ENCODE peak calls at places on chromosomes 5 and 9, in seven cellular contexts. X is PC-9; Y is nucleus accumbens; E is stimulated activated naive CD8-positive, alpha-beta T cell treated with anti-CD3 and anti-CD28 coated beads, Interleukin-15, Interleukin-2, amounts not matched to agents 100 U/mL and 50 U/mL, for 24 hours; Q is HL-60; C is nephron progenitor cell; R is stimulated activated CD8-positive, alpha-beta memory T cell treated with anti-CD3 and anti-CD28 coated beads, Interleukin-4, amount 100 ng/mL, for 24 hours. O is an unnamed sample.
A peak's percentile ranks its signal among the peaks of the same experiment; 100 is the strongest.

GRCh38 chr9:21589344-21590056 is 107.4 kb upstream of the IFNE start:
- DNase-seq in X (peak; percentile 37), Y (no peak), E (no peak), Q (no peak), C (no peak), R (no peak), O (no peak)

GRCh38 chr5:173794901-173795416 is 93.2 kb upstream of the CPEB4 start:
- DNase-seq in X (no peak), Y (no peak), E (no peak), Q (no peak), C (no peak), R (no peak), O (no peak)

GRCh38 chr9:88987646-88988045 is 3.6 kb upstream of the S1PR3 start:
- DNase-seq in X (no peak), Y (no peak), E (no peak), Q (no peak), C (no peak), R (no peak), O (no peak)

GRCh38 chr9:34651286-34651685 is 699 bp upstream of the IL11RA start:
- DNase-seq in X (no peak), Y (no peak), E (no peak), Q (no peak), C (no peak), R (no peak), O (no peak)

GRCh38 chr5:1793966-1794895 is 5.4 kb downstream of the MRPL36 start:
- DNase-seq in X (peak; percentile 34), Y (no peak), E (no peak), Q (no peak), C (no peak), R (no peak), O (no peak)

GRCh38 chr5:157342822-157343402 is 77.0 kb downstream of the CYFIP2 start:
- DNase-seq in X (peak; percentile 49), Y (no peak), E (peak; percentile 64), Q (no peak), C (peak; percentile 39), R (no peak), O (no peak)

GRCh38 chr5:131386779-131387178 is 122.9 kb downstream of the CDC42SE2 start:
- DNase-seq in X (no peak), Y (no peak), E (no peak), Q (no peak), C (no peak), R (no peak), O (no peak)

GRCh38 chr5:32405502-32405901 is 39.0 kb downstream of the ZFR start:
- DNase-seq in X (no peak), Y (no peak), E (no peak), Q (no peak), C (no peak), R (no peak), O (no peak)

GRCh38 chr5:192970-193831 is 1.9 kb downstream of the LRRC14B start:
- DNase-seq in X (no peak), Y (no peak), E (no peak), Q (no peak), C (no peak), R (no peak), O (no peak)

O was measured in SIG-M5.